ENCODE peak calls at places on chromosome 1, in ten cellular contexts. One of them, this sample, is unnamed.

GRCh38 chr1:11069233-11069950 is 9.6 kb upstream of the SRM start:
- DNase-seq in caudate nucleus: no peak
- DNase-seq in NCI-H1105 treated with DMSO at 0.1 percent for 48 hours: no peak
- DNase-seq in GM12865: no peak
- DNase-seq in activated T-cell treated with anti-CD3 and anti-CD28 coated beads, Interleukin-2, amount 50 U/mL, for 24 hours: no peak
- DNase-seq in uterus: no peak
- DNase-seq in colonic mucosa: no peak
- DNase-seq in activated naive CD8-positive, alpha-beta T cell treated with anti-CD3 and anti-CD28 coated beads for 36 hours: no peak
- DNase-seq in stimulated activated CD8-positive, alpha-beta memory T cell treated with anti-CD3 and anti-CD28 coated beads, Interleukin-7, amount 100 ng/mL, for 1 hour: no peak
- DNase-seq in stimulated activated CD4-positive, alpha-beta T cell treated with anti-CD3 and anti-CD28 coated beads, Interleukin-1b, Interleukin-23, amount 100 ng/mL, for 1 hour: no peak
- DNase-seq in this sample: peak

GRCh38 chr1:31648190-31648589 is 3.5 kb upstream of the PEF1 start:
- DNase-seq in colonic mucosa: no peak
- DNase-seq in activated T-cell treated with anti-CD3 and anti-CD28 coated beads, Interleukin-2, amount 50 U/mL, for 24 hours: no peak
- DNase-seq in caudate nucleus: no peak
- DNase-seq in activated naive CD8-positive, alpha-beta T cell treated with anti-CD3 and anti-CD28 coated beads for 36 hours: no peak
- DNase-seq in stimulated activated CD4-positive, alpha-beta T cell treated with anti-CD3 and anti-CD28 coated beads, Interleukin-1b, Interleukin-23, amount 100 ng/mL, for 1 hour: no peak
- DNase-seq in uterus: no peak
- DNase-seq in NCI-H1105 treated with DMSO at 0.1 percent for 48 hours: no peak
- DNase-seq in stimulated activated CD8-positive, alpha-beta memory T cell treated with anti-CD3 and anti-CD28 coated beads, Interleukin-7, amount 100 ng/mL, for 1 hour: no peak
- DNase-seq in GM12865: no peak
- DNase-seq in this sample: no peak

GRCh38 chr1:43879996-43880395 is 53.6 kb upstream of the ARTN start:
- DNase-seq in stimulated activated CD4-positive, alpha-beta T cell treated with anti-CD3 and anti-CD28 coated beads, Interleukin-1b, Interleukin-23, amount 100 ng/mL, for 1 hour: no peak
- DNase-seq in activated naive CD8-positive, alpha-beta T cell treated with anti-CD3 and anti-CD28 coated beads for 36 hours: no peak
- DNase-seq in NCI-H1105 treated with DMSO at 0.1 percent for 48 hours: no peak
- DNase-seq in activated T-cell treated with anti-CD3 and anti-CD28 coated beads, Interleukin-2, amount 50 U/mL, for 24 hours: no peak
- DNase-seq in caudate nucleus: no peak
- DNase-seq in colonic mucosa: no peak
- DNase-seq in stimulated activated CD8-positive, alpha-beta memory T cell treated with anti-CD3 and anti-CD28 coated beads, Interleukin-7, amount 100 ng/mL, for 1 hour: no peak
- DNase-seq in uterus: no peak
- DNase-seq in GM12865: no peak
- DNase-seq in this sample: no peak

GRCh38 chr1:202274611-202275010 is 67.1 kb downstream of the UBE2T start:
- DNase-seq in stimulated activated CD4-positive, alpha-beta T cell treated with anti-CD3 and anti-CD28 coated beads, Interleukin-1b, Interleukin-23, amount 100 ng/mL, for 1 hour: no peak
- DNase-seq in colonic mucosa: peak
- DNase-seq in GM12865: peak
- DNase-seq in stimulated activated CD8-positive, alpha-beta memory T cell treated with anti-CD3 and anti-CD28 coated beads, Interleukin-7, amount 100 ng/mL, for 1 hour: peak
- DNase-seq in uterus: no peak
- DNase-seq in activated T-cell treated with anti-CD3 and anti-CD28 coated beads, Interleukin-2, amount 50 U/mL, for 24 hours: peak
- DNase-seq in caudate nucleus: no peak
- DNase-seq in activated naive CD8-positive, alpha-beta T cell treated with anti-CD3 and anti-CD28 coated beads for 36 hours: peak
- DNase-seq in NCI-H1105 treated with DMSO at 0.1 percent for 48 hours: no peak
- DNase-seq in this sample: no peak

GRCh38 chr1:79197421-79197820 is 190.9 kb upstream of the ADGRL4 start:
- DNase-seq in caudate nucleus: no peak
- DNase-seq in activated T-cell treated with anti-CD3 and anti-CD28 coated beads, Interleukin-2, amount 50 U/mL, for 24 hours: no peak
- DNase-seq in uterus: no peak
- DNase-seq in stimulated activated CD4-positive, alpha-beta T cell treated with anti-CD3 and anti-CD28 coated beads, Interleukin-1b, Interleukin-23, amount 100 ng/mL, for 1 hour: no peak
- DNase-seq in GM12865: peak
- DNase-seq in stimulated activated CD8-positive, alpha-beta memory T cell treated with anti-CD3 and anti-CD28 coated beads, Interleukin-7, amount 100 ng/mL, for 1 hour: no peak
- DNase-seq in activated naive CD8-positive, alpha-beta T cell treated with anti-CD3 and anti-CD28 coated beads for 36 hours: no peak
- DNase-seq in NCI-H1105 treated with DMSO at 0.1 percent for 48 hours: no peak
- DNase-seq in colonic mucosa: no peak
- DNase-seq in this sample: no peak

GRCh38 chr1:2795926-2796325 is 5.6 kb downstream of the TTC34 start:
- DNase-seq in activated naive CD8-positive, alpha-beta T cell treated with anti-CD3 and anti-CD28 coated beads for 36 hours: no peak
- DNase-seq in activated T-cell treated with anti-CD3 and anti-CD28 coated beads, Interleukin-2, amount 50 U/mL, for 24 hours: no peak
- DNase-seq in colonic mucosa: no peak
- DNase-seq in uterus: no peak
- DNase-seq in caudate nucleus: no peak
- DNase-seq in GM12865: no peak
- DNase-seq in stimulated activated CD4-positive, alpha-beta T cell treated with anti-CD3 and anti-CD28 coated beads, Interleukin-1b, Interleukin-23, amount 100 ng/mL, for 1 hour: no peak
- DNase-seq in stimulated activated CD8-positive, alpha-beta memory T cell treated with anti-CD3 and anti-CD28 coated beads, Interleukin-7, amount 100 ng/mL, for 1 hour: no peak
- DNase-seq in NCI-H1105 treated with DMSO at 0.1 percent for 48 hours: no peak
- DNase-seq in this sample: no peak

GRCh38 chr1:27656157-27656893 is 15.7 kb downstream of the IFI6 start:
- DNase-seq in caudate nucleus: no peak
- DNase-seq in stimulated activated CD8-positive, alpha-beta memory T cell treated with anti-CD3 and anti-CD28 coated beads, Interleukin-7, amount 100 ng/mL, for 1 hour: no peak
- DNase-seq in activated naive CD8-positive, alpha-beta T cell treated with anti-CD3 and anti-CD28 coated beads for 36 hours: no peak
- DNase-seq in colonic mucosa: peak
- DNase-seq in GM12865: peak
- DNase-seq in activated T-cell treated with anti-CD3 and anti-CD28 coated beads, Interleukin-2, amount 50 U/mL, for 24 hours: no peak
- DNase-seq in NCI-H1105 treated with DMSO at 0.1 percent for 48 hours: no peak
- DNase-seq in uterus: peak
- DNase-seq in stimulated activated CD4-positive, alpha-beta T cell treated with anti-CD3 and anti-CD28 coated beads, Interleukin-1b, Interleukin-23, amount 100 ng/mL, for 1 hour: no peak
- DNase-seq in this sample: no peak

GRCh38 chr1:214380986-214381695 is 100.2 kb downstream of the SMYD2 start:
- DNase-seq in stimulated activated CD4-positive, alpha-beta T cell treated with anti-CD3 and anti-CD28 coated beads, Interleukin-1b, Interleukin-23, amount 100 ng/mL, for 1 hour: no peak
- DNase-seq in caudate nucleus: no peak
- DNase-seq in activated T-cell treated with anti-CD3 and anti-CD28 coated beads, Interleukin-2, amount 50 U/mL, for 24 hours: no peak
- DNase-seq in uterus: no peak
- DNase-seq in activated naive CD8-positive, alpha-beta T cell treated with anti-CD3 and anti-CD28 coated beads for 36 hours: no peak
- DNase-seq in colonic mucosa: no peak
- DNase-seq in stimulated activated CD8-positive, alpha-beta memory T cell treated with anti-CD3 and anti-CD28 coated beads, Interleukin-7, amount 100 ng/mL, for 1 hour: no peak
- DNase-seq in NCI-H1105 treated with DMSO at 0.1 percent for 48 hours: no peak
- DNase-seq in GM12865: no peak
- DNase-seq in this sample: no peak

GRCh38 chr1:25017436-25018109 is 87.5 kb upstream of the RUNX3 start:
- DNase-seq in stimulated activated CD8-positive, alpha-beta memory T cell treated with anti-CD3 and anti-CD28 coated beads, Interleukin-7, amount 100 ng/mL, for 1 hour: no peak
- DNase-seq in uterus: no peak
- DNase-seq in colonic mucosa: no peak
- DNase-seq in GM12865: no peak
- DNase-seq in activated naive CD8-positive, alpha-beta T cell treated with anti-CD3 and anti-CD28 coated beads for 36 hours: no peak
- DNase-seq in NCI-H1105 treated with DMSO at 0.1 percent for 48 hours: no peak
- DNase-seq in activated T-cell treated with anti-CD3 and anti-CD28 coated beads, Interleukin-2, amount 50 U/mL, for 24 hours: no peak
- DNase-seq in caudate nucleus: no peak
- DNase-seq in stimulated activated CD4-positive, alpha-beta T cell treated with anti-CD3 and anti-CD28 coated beads, Interleukin-1b, Interleukin-23, amount 100 ng/mL, for 1 hour: no peak
- DNase-seq in this sample: no peak

GRCh38 chr1:94658221-94658620 is 116.7 kb upstream of the F3 start:
- DNase-seq in activated T-cell treated with anti-CD3 and anti-CD28 coated beads, Interleukin-2, amount 50 U/mL, for 24 hours: no peak
- DNase-seq in caudate nucleus: no peak
- DNase-seq in stimulated activated CD4-positive, alpha-beta T cell treated with anti-CD3 and anti-CD28 coated beads, Interleukin-1b, Interleukin-23, amount 100 ng/mL, for 1 hour: no peak
- DNase-seq in NCI-H1105 treated with DMSO at 0.1 percent for 48 hours: no peak
- DNase-seq in activated naive CD8-positive, alpha-beta T cell treated with anti-CD3 and anti-CD28 coated beads for 36 hours: no peak
- DNase-seq in colonic mucosa: no peak
- DNase-seq in GM12865: no peak
- DNase-seq in uterus: no peak
- DNase-seq in stimulated activated CD8-positive, alpha-beta memory T cell treated with anti-CD3 and anti-CD28 coated beads, Interleukin-7, amount 100 ng/mL, for 1 hour: no peak
- DNase-seq in this sample: no peak

GRCh38 chr1:227947678-227948492 is at the start of gene WNT9A:
- DNase-seq in colonic mucosa: peak
- DNase-seq in activated naive CD8-positive, alpha-beta T cell treated with anti-CD3 and anti-CD28 coated beads for 36 hours: peak
- DNase-seq in GM12865: no peak
- DNase-seq in activated T-cell treated with anti-CD3 and anti-CD28 coated beads, Interleukin-2, amount 50 U/mL, for 24 hours: peak
- DNase-seq in stimulated activated CD4-positive, alpha-beta T cell treated with anti-CD3 and anti-CD28 coated beads, Interleukin-1b, Interleukin-23, amount 100 ng/mL, for 1 hour: no peak
- DNase-seq in stimulated activated CD8-positive, alpha-beta memory T cell treated with anti-CD3 and anti-CD28 coated beads, Interleukin-7, amount 100 ng/mL, for 1 hour: no peak
- DNase-seq in uterus: peak
- DNase-seq in NCI-H1105 treated with DMSO at 0.1 percent for 48 hours: peak
- DNase-seq in caudate nucleus: no peak
- DNase-seq in this sample: peak

GRCh38 chr1:200207711-200208126 is 180.2 kb downstream of the NR5A2 start:
- DNase-seq in GM12865: peak
- DNase-seq in activated T-cell treated with anti-CD3 and anti-CD28 coated beads, Interleukin-2, amount 50 U/mL, for 24 hours: no peak
- DNase-seq in uterus: no peak
- DNase-seq in stimulated activated CD4-positive, alpha-beta T cell treated with anti-CD3 and anti-CD28 coated beads, Interleukin-1b, Interleukin-23, amount 100 ng/mL, for 1 hour: no peak
- DNase-seq in colonic mucosa: no peak
- DNase-seq in stimulated activated CD8-positive, alpha-beta memory T cell treated with anti-CD3 and anti-CD28 coated beads, Interleukin-7, amount 100 ng/mL, for 1 hour: no peak
- DNase-seq in activated naive CD8-positive, alpha-beta T cell treated with anti-CD3 and anti-CD28 coated beads for 36 hours: no peak
- DNase-seq in NCI-H1105 treated with DMSO at 0.1 percent for 48 hours: no peak
- DNase-seq in caudate nucleus: no peak
- DNase-seq in this sample: no peak

GRCh38 chr1:162571696-162572095 is 10.2 kb downstream of the UAP1 start:
- DNase-seq in GM12865: no peak
- DNase-seq in NCI-H1105 treated with DMSO at 0.1 percent for 48 hours: peak
- DNase-seq in colonic mucosa: no peak
- DNase-seq in uterus: no peak
- DNase-seq in activated naive CD8-positive, alpha-beta T cell treated with anti-CD3 and anti-CD28 coated beads for 36 hours: no peak
- DNase-seq in caudate nucleus: no peak
- DNase-seq in stimulated activated CD4-positive, alpha-beta T cell treated with anti-CD3 and anti-CD28 coated beads, Interleukin-1b, Interleukin-23, amount 100 ng/mL, for 1 hour: no peak
- DNase-seq in stimulated activated CD8-positive, alpha-beta memory T cell treated with anti-CD3 and anti-CD28 coated beads, Interleukin-7, amount 100 ng/mL, for 1 hour: no peak
- DNase-seq in activated T-cell treated with anti-CD3 and anti-CD28 coated beads, Interleukin-2, amount 50 U/mL, for 24 hours: no peak
- DNase-seq in this sample: no peak

GRCh38 chr1:203408485-203409229 is 57.7 kb upstream of the FMOD start:
- DNase-seq in NCI-H1105 treated with DMSO at 0.1 percent for 48 hours: no peak
- DNase-seq in stimulated activated CD4-positive, alpha-beta T cell treated with anti-CD3 and anti-CD28 coated beads, Interleukin-1b, Interleukin-23, amount 100 ng/mL, for 1 hour: no peak
- DNase-seq in uterus: peak
- DNase-seq in stimulated activated CD8-positive, alpha-beta memory T cell treated with anti-CD3 and anti-CD28 coated beads, Interleukin-7, amount 100 ng/mL, for 1 hour: no peak
- DNase-seq in caudate nucleus: peak
- DNase-seq in activated naive CD8-positive, alpha-beta T cell treated with anti-CD3 and anti-CD28 coated beads for 36 hours: no peak
- DNase-seq in GM12865: no peak
- DNase-seq in activated T-cell treated with anti-CD3 and anti-CD28 coated beads, Interleukin-2, amount 50 U/mL, for 24 hours: no peak
- DNase-seq in colonic mucosa: peak
- DNase-seq in this sample: peak

GRCh38 chr1:92259350-92259749 is 39.4 kb downstream of the GLMN start:
- DNase-seq in stimulated activated CD4-positive, alpha-beta T cell treated with anti-CD3 and anti-CD28 coated beads, Interleukin-1b, Interleukin-23, amount 100 ng/mL, for 1 hour: no peak
- DNase-seq in NCI-H1105 treated with DMSO at 0.1 percent for 48 hours: no peak
- DNase-seq in activated T-cell treated with anti-CD3 and anti-CD28 coated beads, Interleukin-2, amount 50 U/mL, for 24 hours: no peak
- DNase-seq in activated naive CD8-positive, alpha-beta T cell treated with anti-CD3 and anti-CD28 coated beads for 36 hours: no peak
- DNase-seq in uterus: no peak
- DNase-seq in stimulated activated CD8-positive, alpha-beta memory T cell treated with anti-CD3 and anti-CD28 coated beads, Interleukin-7, amount 100 ng/mL, for 1 hour: no peak
- DNase-seq in GM12865: no peak
- DNase-seq in colonic mucosa: no peak
- DNase-seq in caudate nucleus: no peak
- DNase-seq in this sample: no peak

GRCh38 chr1:27928216-27928954 is 6.4 kb upstream of the SMPDL3B start:
- DNase-seq in activated naive CD8-positive, alpha-beta T cell treated with anti-CD3 and anti-CD28 coated beads for 36 hours: no peak
- DNase-seq in stimulated activated CD4-positive, alpha-beta T cell treated with anti-CD3 and anti-CD28 coated beads, Interleukin-1b, Interleukin-23, amount 100 ng/mL, for 1 hour: no peak
- DNase-seq in NCI-H1105 treated with DMSO at 0.1 percent for 48 hours: no peak
- DNase-seq in activated T-cell treated with anti-CD3 and anti-CD28 coated beads, Interleukin-2, amount 50 U/mL, for 24 hours: no peak
- DNase-seq in colonic mucosa: no peak
- DNase-seq in stimulated activated CD8-positive, alpha-beta memory T cell treated with anti-CD3 and anti-CD28 coated beads, Interleukin-7, amount 100 ng/mL, for 1 hour: no peak
- DNase-seq in GM12865: no peak
- DNase-seq in uterus: no peak
- DNase-seq in caudate nucleus: no peak
- DNase-seq in this sample: no peak

GRCh38 chr1:95311006-95311405 is 77.0 kb downstream of the RWDD3 start:
- DNase-seq in caudate nucleus: no peak
- DNase-seq in colonic mucosa: no peak
- DNase-seq in GM12865: no peak
- DNase-seq in activated naive CD8-positive, alpha-beta T cell treated with anti-CD3 and anti-CD28 coated beads for 36 hours: no peak
- DNase-seq in stimulated activated CD4-positive, alpha-beta T cell treated with anti-CD3 and anti-CD28 coated beads, Interleukin-1b, Interleukin-23, amount 100 ng/mL, for 1 hour: no peak
- DNase-seq in uterus: no peak
- DNase-seq in NCI-H1105 treated with DMSO at 0.1 percent for 48 hours: no peak
- DNase-seq in activated T-cell treated with anti-CD3 and anti-CD28 coated beads, Interleukin-2, amount 50 U/mL, for 24 hours: no peak
- DNase-seq in stimulated activated CD8-positive, alpha-beta memory T cell treated with anti-CD3 and anti-CD28 coated beads, Interleukin-7, amount 100 ng/mL, for 1 hour: no peak
- DNase-seq in this sample: no peak

GRCh38 chr1:175218786-175219447 is 26.3 kb upstream of the KIAA0040 start:
- DNase-seq in uterus: no peak
- DNase-seq in NCI-H1105 treated with DMSO at 0.1 percent for 48 hours: no peak
- DNase-seq in activated T-cell treated with anti-CD3 and anti-CD28 coated beads, Interleukin-2, amount 50 U/mL, for 24 hours: no peak
- DNase-seq in GM12865: no peak
- DNase-seq in activated naive CD8-positive, alpha-beta T cell treated with anti-CD3 and anti-CD28 coated beads for 36 hours: no peak
- DNase-seq in stimulated activated CD4-positive, alpha-beta T cell treated with anti-CD3 and anti-CD28 coated beads, Interleukin-1b, Interleukin-23, amount 100 ng/mL, for 1 hour: no peak
- DNase-seq in caudate nucleus: no peak
- DNase-seq in stimulated activated CD8-positive, alpha-beta memory T cell treated with anti-CD3 and anti-CD28 coated beads, Interleukin-7, amount 100 ng/mL, for 1 hour: no peak
- DNase-seq in colonic mucosa: no peak
- DNase-seq in this sample: no peak